ENCODE peak calls at places on chromosomes 1 and 21, in nine cellular contexts. J is right cardiac atrium, X is colonic mucosa, V is aorta, N is A549, F is lower lobe of right lung, H is small intestine, A is transverse colon, B is BJ. W is an unnamed sample.

GRCh38 chr21:45522381-45522780 is 19.9 kb downstream of the SLC19A1 start:
- DNase-seq in J (no peak), X (no peak), V (no peak), N (no peak), F (no peak), H (no peak), A (peak; percentile 4), B (no peak), W (no peak)

GRCh38 chr1:155940993-155941844 is at the start of gene RXFP4:
- DNase-seq in J (peak; percentile 75), X (peak; percentile 90), V (no peak), N (no peak), F (peak; percentile 77), H (peak; percentile 88), A (peak; percentile 87), B (no peak), W (no peak)

GRCh38 chr1:156866679-156867015 is 6.0 kb downstream of the NTRK1 start:
- DNase-seq in J (no peak), X (no peak), V (no peak), N (no peak), F (no peak), H (no peak), A (no peak), B (no peak), W (no peak)

GRCh38 chr1:222777977-222778376 is 36.9 kb upstream of the DISP1 start:
- DNase-seq in J (no peak), X (no peak), V (no peak), N (no peak), F (no peak), H (no peak), A (no peak), B (no peak), W (no peak)

GRCh38 chr1:21624577-21625389 is 44.4 kb downstream of the RAP1GAP start:
- DNase-seq in J (peak; percentile 40), X (no peak), V (no peak), N (no peak), F (no peak), H (no peak), A (no peak), B (no peak), W (no peak)

GRCh38 chr1:206892351-206892984 is 4.8 kb upstream of the IL24 start:
- DNase-seq in J (no peak), X (no peak), V (no peak), N (no peak), F (no peak), H (no peak), A (no peak), B (no peak), W (no peak)

GRCh38 chr1:234605983-234606730 is 3.8 kb downstream of the IRF2BP2 start:
- DNase-seq in J (peak; percentile 77), X (no peak), V (no peak), N (no peak), F (peak; percentile 59), H (peak; percentile 63), A (peak; percentile 52), B (no peak), W (peak; percentile 43)

GRCh38 chr21:14942801-14943490 is 121.9 kb downstream of the NRIP1 start:
- DNase-seq in J (no peak), X (no peak), V (no peak), N (no peak), F (no peak), H (no peak), A (no peak), B (no peak), W (no peak)

GRCh38 chr1:155091071-155092051 is 12.7 kb downstream of the EFNA3 start:
- DNase-seq in J (peak; percentile 91), X (peak; percentile 85), V (peak; percentile 84), N (peak; percentile 73), F (peak; percentile 86), H (peak; percentile 71), A (peak; percentile 84), B (no peak), W (peak; percentile 88)

GRCh38 chr1:22750671-22751016 is 40.0 kb downstream of the EPHB2 start:
- DNase-seq in J (no peak), X (no peak), V (no peak), N (peak; percentile 35), F (no peak), H (no peak), A (no peak), B (no peak), W (peak; percentile 51)

GRCh38 chr1:54324031-54324654 is 82.1 kb downstream of the SSBP3 start:
- DNase-seq in J (peak; percentile 87), X (no peak), V (no peak), N (no peak), F (no peak), H (no peak), A (no peak), B (no peak), W (no peak)

GRCh38 chr21:45018131-45019075 is 56.0 kb upstream of the ADARB1 start:
- DNase-seq in J (peak; percentile 75), X (no peak), V (peak; percentile 60), N (peak; percentile 8), F (peak; percentile 42), H (no peak), A (peak; percentile 9), B (no peak), W (peak; percentile 56)

GRCh38 chr1:66711420-66711819 is 40.8 kb upstream of the DYNLT5 start:
- DNase-seq in J (no peak), X (no peak), V (no peak), N (no peak), F (no peak), H (no peak), A (no peak), B (no peak), W (no peak)

GRCh38 chr1:40454873-40455272 is 4.6 kb downstream of the ZFP69B start:
- DNase-seq in J (no peak), X (no peak), V (no peak), N (no peak), F (no peak), H (no peak), A (no peak), B (no peak), W (no peak)

GRCh38 chr1:40449684-40450490 is at the start of gene ZFP69B:
- DNase-seq in J (peak; percentile 98), X (peak; percentile 92), V (peak; percentile 94), N (peak; percentile 85), F (peak; percentile 94), H (peak; percentile 80), A (peak; percentile 93), B (peak; percentile 43), W (peak; percentile 97)

GRCh38 chr1:40450491-40451237 is 388 bp downstream of the ZFP69B start:
- DNase-seq in J (peak; percentile 43), X (peak; percentile 23), V (peak; percentile 58), N (peak; percentile 6), F (no peak), H (no peak), A (peak; percentile 33), B (peak; percentile 19), W (peak; percentile 37)

GRCh38 chr1:40451238-40451585 is 936 bp downstream of the ZFP69B start:
- DNase-seq in J (no peak), X (no peak), V (no peak), N (no peak), F (no peak), H (no peak), A (no peak), B (no peak), W (no peak)
- H3K4me3 ChIP-seq in J (no peak overlapping the region), X (no peak overlapping the region), V (no peak overlapping the region), N (no peak overlapping the region), F (no peak overlapping the region), H (no peak overlapping the region), A (no peak overlapping the region), B (peak overlapping the region; percentile 81), W (peak overlapping the region; percentile 79)

GRCh38 chr1:160626560-160627342 is 20.1 kb downstream of the SLAMF1 start:
- DNase-seq in J (no peak), X (no peak), V (no peak), N (no peak), F (no peak), H (no peak), A (no peak), B (no peak), W (no peak)
- H3K4me3 ChIP-seq in J (no peak overlapping the region), X (no peak overlapping the region), V (no peak overlapping the region), N (no peak overlapping the region), F (no peak overlapping the region), H (no peak overlapping the region), A (no peak overlapping the region), B (no peak overlapping the region), W (no peak overlapping the region)

GRCh38 chr21:23127973-23128372 is 2129.8 kb downstream of the NCAM2 start:
- DNase-seq in J (no peak), X (no peak), V (no peak), N (no peak), F (no peak), H (no peak), A (no peak), B (no peak), W (no peak)

GRCh38 chr21:23131177-23131576 is 2133.0 kb downstream of the NCAM2 start:
- DNase-seq in J (no peak), X (no peak), V (no peak), N (no peak), F (no peak), H (no peak), A (no peak), B (no peak), W (no peak)

GRCh38 chr21:23130308-23130707 is 2132.1 kb downstream of the NCAM2 start:
- DNase-seq in J (no peak), X (no peak), V (no peak), N (no peak), F (no peak), H (no peak), A (no peak), B (no peak), W (no peak)
- H3K4me3 ChIP-seq in J (no peak overlapping the region), X (no peak overlapping the region), V (no peak overlapping the region), N (no peak overlapping the region), F (no peak overlapping the region), H (no peak overlapping the region), A (no peak overlapping the region), B (no peak overlapping the region), W (no peak overlapping the region)

DNA sequence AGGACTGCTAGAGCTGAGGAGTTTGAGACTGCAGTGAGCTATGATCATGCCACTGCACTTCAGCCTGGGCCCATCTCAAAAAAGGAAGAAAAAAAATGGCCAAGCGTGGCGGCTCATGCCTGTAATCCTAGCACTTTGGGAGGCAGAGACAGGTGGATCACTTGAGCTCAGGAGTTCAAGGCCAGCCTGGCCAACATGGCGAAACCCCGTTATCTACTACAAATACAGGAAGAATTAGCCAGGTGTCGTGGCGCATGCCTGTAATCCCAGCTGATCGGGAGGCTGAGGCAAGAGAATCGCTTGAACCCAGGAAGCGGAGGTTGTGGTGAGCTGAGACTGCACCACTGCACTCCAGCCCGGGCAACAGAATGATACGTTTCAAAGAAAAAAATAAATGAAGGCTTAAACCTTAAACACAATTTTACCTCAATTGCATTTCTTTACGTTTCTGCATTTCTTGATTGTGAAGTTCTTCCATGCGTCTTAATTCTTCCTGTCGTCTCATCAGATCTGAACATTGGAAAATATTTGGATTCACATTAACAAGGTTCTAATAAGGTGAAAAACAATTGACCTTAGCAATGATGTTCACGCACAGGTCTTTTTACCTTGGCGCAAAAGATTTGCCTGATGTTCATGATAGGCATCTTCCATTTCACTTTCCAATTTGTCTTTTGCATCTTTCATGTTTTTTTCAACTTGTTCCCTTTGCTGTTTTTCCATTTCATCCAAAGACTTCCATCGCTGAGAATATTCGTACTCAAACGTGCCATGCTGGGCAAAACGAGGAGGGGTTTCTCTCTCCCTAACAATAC is 4.2 kb downstream of the SFPQ start:
- DNase-seq in J (no peak), X (no peak), V (no peak), N (no peak), F (no peak), H (no peak), A (no peak), B (no peak), W (no peak)
- H3K4me3 ChIP-seq in J (no peak overlapping the region), X (no peak overlapping the region), V (no peak overlapping the region), N (peak overlapping the region; percentile 90), F (no peak overlapping the region), H (no peak overlapping the region), A (no peak overlapping the region), B (no peak overlapping the region), W (peak overlapping the region; percentile 100)